ENCODE peak calls at places on chromosomes 13 and 19, in eight cellular contexts. B is C1 segment of cervical spinal cord; S is stimulated activated CD4-positive, alpha-beta T cell treated with anti-CD3 and anti-CD28 coated beads, TNF-alpha, amount 100 ng/mL, for 24 hours; H is Caco-2; N is EL; C is occipital lobe; R is anterior cingulate cortex; E is breast epithelium. M is an unnamed sample.

GRCh38 chr19:50384685-50385535 is 763 bp downstream of the POLD1 start:
- DNase-seq in B (no peak), S (no peak), H (no peak), N (peak), C (no peak), R (no peak), E (no peak), M (no peak)

GRCh38 chr19:46372901-46373572 is 26.1 kb downstream of the PPP5C start:
- DNase-seq in B (no peak), S (no peak), H (no peak), N (no peak), C (no peak), R (no peak), E (no peak), M (peak)

GRCh38 chr13:23289917-23290357 is 109.2 kb downstream of the SGCG start:
- DNase-seq in B (no peak), S (no peak), H (no peak), N (peak), C (no peak), R (no peak), E (no peak), M (no peak)

GRCh38 chr13:113930711-113931637 is 42.9 kb downstream of the C13orf46 start:
- DNase-seq in B (no peak), S (no peak), H (no peak), N (no peak), C (no peak), R (no peak), E (no peak), M (no peak)

GRCh38 chr13:101390461-101390860 is 25.8 kb downstream of the NALCN start:
- DNase-seq in B (no peak), S (no peak), H (no peak), N (peak), C (no peak), R (no peak), E (no peak), M (no peak)

GRCh38 chr13:111604087-111604486 is 283.6 kb downstream of the TEX29 start:
- DNase-seq in B (no peak), S (no peak), H (no peak), N (no peak), C (no peak), R (no peak), E (no peak), M (no peak)

GRCh38 chr13:88000239-88000638 is 329.1 kb downstream of the SLITRK5 start:
- DNase-seq in B (no peak), S (no peak), H (no peak), N (peak), C (no peak), R (no peak), E (no peak), M (no peak)

GRCh38 chr19:30733826-30734550 is 361.8 kb downstream of the ZNF536 start:
- DNase-seq in B (no peak), S (no peak), H (no peak), N (no peak), C (peak), R (no peak), E (no peak), M (no peak)

GRCh38 chr19:6822311-6822670 is 49.8 kb downstream of the VAV1 start:
- DNase-seq in B (no peak), S (no peak), H (no peak), N (no peak), C (no peak), R (no peak), E (no peak), M (no peak)

GRCh38 chr19:19329199-19329598 is 8.6 kb downstream of the MAU2 start:
- DNase-seq in B (no peak), S (no peak), H (no peak), N (no peak), C (no peak), R (no peak), E (no peak), M (no peak)

GRCh38 chr19:326851-327250 is 17.7 kb downstream of the MIER2 start:
- DNase-seq in B (no peak), S (no peak), H (no peak), N (no peak), C (no peak), R (no peak), E (no peak), M (no peak)

GRCh38 chr19:31316201-31316951 is 32.9 kb downstream of the TSHZ3 start:
- DNase-seq in B (no peak), S (no peak), H (no peak), N (no peak), C (no peak), R (no peak), E (no peak), M (no peak)

GRCh38 chr19:33419763-33420080 is 46.2 kb downstream of the CEBPG start:
- DNase-seq in B (no peak), S (no peak), H (no peak), N (no peak), C (no peak), R (no peak), E (no peak), M (no peak)

GRCh38 chr13:40187324-40187795 is 479.1 kb downstream of the FOXO1 start:
- DNase-seq in B (no peak), S (no peak), H (no peak), N (no peak), C (no peak), R (no peak), E (no peak), M (no peak)

GRCh38 chr19:50569023-50569697 is 925 bp upstream of the LRRC4B start:
- DNase-seq in B (no peak), S (no peak), H (no peak), N (no peak), C (no peak), R (no peak), E (no peak), M (no peak)

GRCh38 chr19:47587295-47587694 is 14.3 kb upstream of the ZNF541 start:
- DNase-seq in B (no peak), S (no peak), H (no peak), N (peak), C (no peak), R (no peak), E (no peak), M (no peak)

GRCh38 chr19:6103217-6103644 is 7.1 kb downstream of the RFX2 start:
- DNase-seq in B (peak), S (no peak), H (no peak), N (peak), C (no peak), R (no peak), E (peak), M (no peak)

GRCh38 chr19:51250786-51251452 is at the start of gene SIGLECL1:
- DNase-seq in B (no peak), S (no peak), H (no peak), N (no peak), C (no peak), R (no peak), E (no peak), M (no peak)

GRCh38 chr19:48859711-48860572 is 8.5 kb downstream of the PLEKHA4 start:
- DNase-seq in B (no peak), S (no peak), H (peak), N (no peak), C (no peak), R (no peak), E (no peak), M (no peak)

GRCh38 chr19:53877361-53877766 is 4.6 kb upstream of the PRKCG start:
- DNase-seq in B (no peak), S (no peak), H (no peak), N (no peak), C (no peak), R (no peak), E (no peak), M (no peak)

GRCh38 chr19:10203686-10204085 is 8.9 kb upstream of the DNMT1 start:
- DNase-seq in B (no peak), S (no peak), H (no peak), N (no peak), C (no peak), R (no peak), E (no peak), M (no peak)

GRCh38 chr13:36673352-36673751 is 468 bp upstream of the SERTM1 start:
- DNase-seq in B (no peak), S (no peak), H (no peak), N (no peak), C (no peak), R (no peak), E (no peak), M (no peak)

GRCh38 chr19:10503002-10503789 is at the start of gene KEAP1:
- DNase-seq in B (peak), S (peak), H (peak), N (peak), C (no peak), R (no peak), E (peak), M (no peak)

GRCh38 chr13:35554972-35555623 is 78.6 kb upstream of the MAB21L1 start:
- DNase-seq in B (no peak), S (no peak), H (no peak), N (no peak), C (no peak), R (no peak), E (no peak), M (no peak)

GRCh38 chr13:51221674-51222509 is at the start of gene FAM124A:
- DNase-seq in B (peak), S (peak), H (peak), N (peak), C (peak), R (peak), E (no peak), M (no peak)

GRCh38 chr19:42655748-42656147 is 61.0 kb upstream of the CEACAM8 start:
- DNase-seq in B (no peak), S (no peak), H (no peak), N (no peak), C (no peak), R (no peak), E (peak), M (no peak)

GRCh38 chr13:27130223-27131015 is 41.2 kb downstream of the USP12 start:
- DNase-seq in B (no peak), S (no peak), H (no peak), N (peak), C (no peak), R (no peak), E (no peak), M (no peak)

GRCh38 chr13:62483774-62484173 is 1068.1 kb upstream of the PCDH20 start:
- DNase-seq in B (no peak), S (no peak), H (no peak), N (no peak), C (no peak), R (no peak), E (no peak), M (no peak)

GRCh38 chr19:38977445-38978314 is 2.1 kb upstream of the FBXO17 start:
- DNase-seq in B (no peak), S (peak), H (no peak), N (peak), C (no peak), R (peak), E (no peak), M (no peak)

GRCh38 chr19:48627211-48627864 is 8.0 kb downstream of the SPHK2 start:
- DNase-seq in B (no peak), S (no peak), H (peak), N (no peak), C (no peak), R (no peak), E (no peak), M (no peak)

GRCh38 chr13:28659611-28659970 is 661 bp downstream of the POMP start:
- DNase-seq in B (no peak), S (no peak), H (no peak), N (peak), C (no peak), R (no peak), E (no peak), M (no peak)

GRCh38 chr13:101473458-101473857 is 21.0 kb downstream of the ITGBL1 start:
- DNase-seq in B (peak), S (no peak), H (no peak), N (peak), C (no peak), R (no peak), E (no peak), M (no peak)

GRCh38 chr19:1315470-1316166 is 29.9 kb downstream of the EFNA2 start:
- DNase-seq in B (peak), S (no peak), H (peak), N (peak), C (peak), R (peak), E (peak), M (no peak)

GRCh38 chr13:27954406-27954851 is 14.7 kb downstream of the CDX2 start:
- DNase-seq in B (peak), S (no peak), H (peak), N (peak), C (no peak), R (no peak), E (no peak), M (no peak)

M was measured in NCI-H1694 treated with DMSO at 0.1 percent for 48 hours.